ENCODE peak calls at places on chromosomes 4 and X, in seven cellular contexts. I, N, J, X, K, Q and M are unnamed samples. For H3K36me3 and H3K27me3, the result is how much of the 10 kb centered on the place peaks cover.

GRCh38 chr4:41746440-41747229 is 1.9 kb downstream of the PHOX2B start:
- DNase-seq in I (no peak), N (no peak), J (no peak), X (no peak), K (no peak), Q (no peak), M (no peak)

GRCh38 chr4:57426779-57427395 is 316.7 kb upstream of the IGFBP7 start:
- DNase-seq in I (peak), N (no peak), J (peak), X (peak), K (peak), Q (no peak), M (peak)

GRCh38 chrX:68997461-68997860 is 167.8 kb downstream of the PJA1 start:
- DNase-seq in I (no peak), N (no peak), J (no peak), X (no peak), K (peak), Q (no peak), M (no peak)

GRCh38 chrX:151030845-151031244 is 47.7 kb downstream of the HMGB3 start:
- DNase-seq in I (no peak), N (no peak), J (no peak), X (no peak), K (no peak), Q (no peak), M (no peak)

GRCh38 chr4:94127707-94128328 is 79.8 kb upstream of the SMARCAD1 start:
- DNase-seq in I (no peak), N (no peak), J (no peak), X (peak), K (peak), Q (no peak), M (no peak)

GRCh38 chr4:108080752-108081151 is 88.0 kb downstream of the LEF1 start:
- DNase-seq in I (no peak), N (peak), J (no peak), X (no peak), K (no peak), Q (no peak), M (no peak)

GRCh38 chr4:173218411-173219125 is 50.0 kb downstream of the GALNT7 start:
- DNase-seq in I (no peak), N (no peak), J (no peak), X (peak), K (peak), Q (no peak), M (no peak)

GRCh38 chrX:44889824-44890223 is 16.8 kb downstream of the KDM6A start:
- DNase-seq in I (no peak), N (no peak), J (no peak), X (no peak), K (no peak), Q (no peak), M (no peak)

GRCh38 chr4:3792813-3793212 is 26.6 kb downstream of the ADRA2C start:
- DNase-seq in I (peak), N (no peak), J (no peak), X (peak), K (no peak), Q (no peak), M (no peak)

GRCh38 chr4:19304028-19304427 is 947.7 kb upstream of the SLIT2 start:
- DNase-seq in I (no peak), N (no peak), J (no peak), X (no peak), K (no peak), Q (no peak), M (no peak)

GRCh38 chr4:34046580-34046979 is 2197.7 kb downstream of the ARAP2 start:
- DNase-seq in I (no peak), N (no peak), J (no peak), X (no peak), K (no peak), Q (no peak), M (no peak)

GRCh38 chr4:15779336-15779735 is 1.2 kb downstream of the CD38 start:
- DNase-seq in I (peak), N (no peak), J (no peak), X (peak), K (peak), Q (no peak), M (no peak)

GRCh38 chrX:41558531-41558930 is 111.4 kb downstream of the NYX start:
- DNase-seq in I (no peak), N (no peak), J (no peak), X (peak), K (peak), Q (no peak), M (peak)

GRCh38 chrX:105646592-105647372 is 175.6 kb upstream of the NRK start:
- DNase-seq in I (no peak), N (no peak), J (no peak), X (no peak), K (no peak), Q (no peak), M (no peak)

GRCh38 chr4:32106767-32107166 is 1386.6 kb downstream of the PCDH7 start:
- DNase-seq in I (no peak), N (no peak), J (no peak), X (no peak), K (no peak), Q (no peak), M (no peak)

GRCh38 chrX:65516756-65517155 is 17.8 kb downstream of the LAS1L start:
- DNase-seq in I (no peak), N (no peak), J (no peak), X (no peak), K (no peak), Q (no peak), M (no peak)

GRCh38 chrX:114268643-114269042 is 315.2 kb upstream of the HTR2C start:
- DNase-seq in I (no peak), N (no peak), J (no peak), X (no peak), K (no peak), Q (no peak), M (no peak)

GRCh38 chrX:39819921-39820849 is 277.6 kb downstream of the BCOR start:
- DNase-seq in I (no peak), N (no peak), J (no peak), X (no peak), K (peak), Q (no peak), M (no peak)

GRCh38 chrX:39823424-39823823 is 274.3 kb downstream of the BCOR start:
- DNase-seq in I (no peak), N (no peak), J (no peak), X (no peak), K (no peak), Q (no peak), M (no peak)

GRCh38 chrX:39822133-39822748 is 275.5 kb downstream of the BCOR start:
- DNase-seq in I (no peak), N (no peak), J (no peak), X (no peak), K (no peak), Q (no peak), M (no peak)

GRCh38 chrX:39821709-39822095 is 276.1 kb downstream of the BCOR start:
- DNase-seq in I (no peak), N (no peak), J (no peak), X (no peak), K (no peak), Q (no peak), M (no peak)

DNA sequence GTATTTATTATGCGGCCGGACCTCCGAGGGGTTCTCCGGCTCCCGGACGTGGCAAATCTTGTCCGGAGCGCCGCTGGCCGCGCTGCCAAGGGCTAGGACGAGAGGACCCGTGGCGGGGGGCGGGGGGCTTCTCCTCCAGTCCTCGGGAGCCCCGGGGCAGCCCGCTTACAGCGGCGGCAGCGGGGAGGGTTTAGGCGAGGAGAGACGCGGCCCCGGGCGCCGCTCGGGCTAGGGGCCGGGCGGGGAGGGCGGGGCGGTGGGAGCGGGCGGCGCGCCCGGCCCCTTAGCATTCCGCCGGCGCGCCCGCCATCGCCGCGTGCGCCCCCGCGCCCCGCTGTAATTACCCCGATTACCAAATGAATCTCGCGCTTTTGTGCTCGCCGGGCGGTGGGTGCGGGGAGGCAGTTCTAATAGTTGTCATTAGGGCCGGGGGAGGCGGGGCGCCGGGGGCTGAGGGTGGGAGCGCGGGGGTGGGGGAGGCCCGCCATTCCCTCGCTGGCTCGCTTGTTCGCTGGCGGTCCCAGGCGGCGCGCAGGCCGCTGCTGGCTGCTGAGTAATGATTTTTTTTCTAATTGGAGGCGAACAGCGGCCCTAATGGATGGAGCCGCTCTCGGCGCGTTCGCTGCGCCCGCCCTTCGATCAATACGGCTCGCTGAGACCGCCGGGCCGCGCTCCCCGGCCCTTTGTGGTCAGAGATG is 276.6 kb downstream of the BCOR start:
- DNase-seq in I (no peak), N (no peak), J (no peak), X (no peak), K (peak), Q (no peak), M (no peak)
- H3K4me3 ChIP-seq in I (peak), N (no peak), J (peak), X (no peak), K (peak), Q (peak), M (peak)

GRCh38 chr4:6804082-6804752 is 21.7 kb downstream of the KIAA0232 start:
- DNase-seq in I (no peak), N (no peak), J (no peak), X (no peak), K (no peak), Q (no peak), M (no peak)
- H3K36me3 ChIP-seq in I (under half), N (under half), J (under half), X (under half), K (under half), Q (under half), M (under half)

GRCh38 chr4:52510939-52511583 is 148.0 kb downstream of the USP46 start:
- DNase-seq in I (no peak), N (no peak), J (no peak), X (no peak), K (no peak), Q (no peak), M (no peak)
- H3K27me3 ChIP-seq in I (under half), N (under half), J (under half), X (under half), K (under half), Q (under half), M (under half)

GRCh38 chr4:128600996-128601857 is 208.3 kb upstream of the JADE1 start:
- DNase-seq in I (peak), N (no peak), J (peak), X (peak), K (peak), Q (peak), M (no peak)

GRCh38 chr4:128601992-128602695 is 207.4 kb upstream of the JADE1 start:
- DNase-seq in I (no peak), N (no peak), J (no peak), X (peak), K (peak), Q (no peak), M (no peak)

GRCh38 chr4:128604840-128605239 is 204.7 kb upstream of the JADE1 start:
- DNase-seq in I (no peak), N (no peak), J (no peak), X (peak), K (no peak), Q (no peak), M (no peak)

GRCh38 chr4:128606173-128606572 is 203.3 kb upstream of the JADE1 start:
- DNase-seq in I (no peak), N (no peak), J (no peak), X (no peak), K (peak), Q (no peak), M (no peak)

DNA sequence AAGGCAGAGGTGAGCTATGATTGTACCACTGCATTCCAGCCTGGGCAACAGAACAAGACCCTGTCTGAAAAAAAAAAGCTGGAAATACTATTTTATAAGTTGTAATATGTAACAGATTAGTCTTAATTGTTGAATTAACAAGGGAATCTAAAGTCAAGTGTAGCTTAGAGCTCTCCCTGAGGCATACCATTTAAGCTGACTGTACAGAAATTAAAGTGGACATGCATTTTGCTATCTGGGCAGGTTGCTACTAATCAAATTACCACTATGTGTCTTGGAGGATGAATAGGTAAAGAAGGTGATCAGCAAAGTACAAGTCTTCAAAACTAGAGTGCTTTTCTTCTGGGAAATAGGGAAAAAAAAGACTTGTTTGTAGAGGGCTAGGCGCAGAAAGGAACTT is 205.3 kb upstream of the JADE1 start:
- DNase-seq in I (no peak), N (no peak), J (no peak), X (no peak), K (no peak), Q (no peak), M (no peak)
- H3K4me3 ChIP-seq in I (no peak), N (no peak), J (no peak), X (no peak), K (no peak), Q (no peak), M (no peak)